ENCODE peak calls at places on chromosomes 1 and 21, in ten cellular contexts. J is fibroblast of lung; G is GM23248; M is CD8-positive, alpha-beta memory T cell; X is psoas muscle; N is MM.1S; W is lung; Q is heart left ventricle; K is uterus; V is left ventricle myocardium inferior. A is an unnamed sample. For H3K4me1 and H3K9me3, the result is how much of the 10 kb centered on the place peaks cover.

GRCh38 chr1:183812686-183813569 is 8.0 kb downstream of the RGL1 start:
- DNase-seq in J (peak), G (peak), M (no peak), X (no peak), N (no peak), W (no peak), Q (no peak), K (no peak), V (no peak), A (peak)

GRCh38 chr1:77438239-77438913 is 156.6 kb downstream of the AK5 start:
- DNase-seq in J (peak), G (peak), M (no peak), X (no peak), N (peak), W (no peak), Q (no peak), K (no peak), V (no peak), A (peak)

GRCh38 chr1:52659356-52659755 is 26.4 kb downstream of the SHISAL2A start:
- DNase-seq in J (no peak), G (peak), M (no peak), X (no peak), N (no peak), W (no peak), Q (no peak), K (no peak), V (no peak), A (no peak)

GRCh38 chr1:237012789-237013383 is 8.6 kb upstream of the MT1HL1 start:
- DNase-seq in J (peak), G (no peak), M (no peak), X (no peak), N (no peak), W (peak), Q (peak), K (peak), V (peak), A (no peak)

GRCh38 chr21:31201144-31201543 is 142.9 kb downstream of the TIAM1 start:
- DNase-seq in J (no peak), G (peak), M (no peak), X (no peak), N (no peak), W (no peak), Q (no peak), K (no peak), V (no peak), A (no peak)

GRCh38 chr1:14486401-14487110 is 111.9 kb upstream of the KAZN start:
- DNase-seq in J (peak), G (peak), M (no peak), X (peak), N (no peak), W (no peak), Q (peak), K (peak), V (no peak), A (peak)

GRCh38 chr21:31425158-31425557 is 81.1 kb upstream of the TIAM1 start:
- DNase-seq in J (no peak), G (no peak), M (no peak), X (no peak), N (no peak), W (no peak), Q (no peak), K (no peak), V (no peak), A (no peak)

GRCh38 chr1:238710697-238711096 is 675.7 kb upstream of the CHRM3 start:
- DNase-seq in J (peak), G (no peak), M (no peak), X (no peak), N (no peak), W (no peak), Q (no peak), K (no peak), V (no peak), A (no peak)

GRCh38 chr1:62177621-62178020 is 17.0 kb upstream of the L1TD1 start:
- DNase-seq in J (no peak), G (no peak), M (no peak), X (no peak), N (no peak), W (no peak), Q (no peak), K (no peak), V (no peak), A (no peak)

GRCh38 chr1:236416165-236416564 is 22.1 kb downstream of the EDARADD start:
- DNase-seq in J (no peak), G (no peak), M (peak), X (no peak), N (no peak), W (no peak), Q (no peak), K (no peak), V (no peak), A (no peak)

GRCh38 chr1:67674260-67675011 is 10.6 kb upstream of the GADD45A start:
- DNase-seq in J (peak), G (peak), M (peak), X (peak), N (peak), W (peak), Q (peak), K (peak), V (peak), A (no peak)

GRCh38 chr1:226825037-226825745 is 45.2 kb upstream of the PSEN2 start:
- DNase-seq in J (no peak), G (no peak), M (no peak), X (no peak), N (no peak), W (no peak), Q (no peak), K (no peak), V (no peak), A (no peak)

GRCh38 chr21:41923641-41924342 is 30.0 kb downstream of the C2CD2 start:
- DNase-seq in J (peak), G (peak), M (no peak), X (peak), N (no peak), W (no peak), Q (no peak), K (peak), V (peak), A (peak)

GRCh38 chr21:27590271-27590670 is 623.4 kb upstream of the ADAMTS5 start:
- DNase-seq in J (no peak), G (peak), M (no peak), X (peak), N (no peak), W (no peak), Q (peak), K (peak), V (peak), A (peak)

GRCh38 chr1:59565611-59566410 is 248.9 kb upstream of the HOOK1 start:
- DNase-seq in J (peak), G (peak), M (no peak), X (no peak), N (no peak), W (no peak), Q (peak), K (peak), V (no peak), A (no peak)

GRCh38 chr1:183824295-183824694 is 19.4 kb downstream of the RGL1 start:
- DNase-seq in J (no peak), G (no peak), M (no peak), X (no peak), N (no peak), W (no peak), Q (no peak), K (no peak), V (no peak), A (no peak)

GRCh38 chr1:236765831-236766230 is 29.3 kb upstream of the MTR start:
- DNase-seq in J (no peak), G (no peak), M (no peak), X (no peak), N (no peak), W (no peak), Q (no peak), K (no peak), V (no peak), A (no peak)

DNA sequence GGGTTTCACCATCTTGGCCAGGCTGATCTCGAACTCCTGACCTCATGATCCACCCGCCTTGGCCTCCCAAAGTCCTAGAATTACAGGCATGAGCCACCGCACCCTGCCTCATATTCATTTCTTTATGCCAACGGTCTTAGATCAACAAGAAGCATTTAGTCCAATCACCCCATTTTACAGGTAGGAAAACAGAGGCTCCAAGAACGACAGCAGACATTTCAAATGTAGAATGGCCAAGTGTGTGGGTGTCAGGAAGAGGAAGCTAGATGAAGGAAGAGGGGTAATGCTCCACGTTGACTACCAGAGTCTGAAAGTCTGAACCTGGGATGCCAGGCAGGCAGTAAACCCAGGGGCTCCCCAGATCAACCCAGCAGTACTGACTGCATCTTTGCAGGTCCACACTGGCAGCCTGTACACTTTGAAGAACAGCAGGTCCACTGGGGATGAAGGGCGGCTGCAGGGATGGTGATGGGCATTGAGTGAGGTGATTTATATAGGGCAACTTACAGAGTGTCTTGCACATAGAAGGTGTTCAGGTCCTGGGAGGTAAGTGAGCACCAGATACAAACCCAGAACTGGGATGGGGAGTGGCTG is 120.2 kb downstream of the EPHB2 start:
- DNase-seq in J (no peak), G (no peak), M (no peak), X (no peak), N (no peak), W (no peak), Q (no peak), K (no peak), V (no peak), A (peak)
- H3K4me1 ChIP-seq in J (under half), G (under half), M (under half), X (under half), N (under half), W (under half), Q (under half), K (under half), V (under half), A (under half)

DNA sequence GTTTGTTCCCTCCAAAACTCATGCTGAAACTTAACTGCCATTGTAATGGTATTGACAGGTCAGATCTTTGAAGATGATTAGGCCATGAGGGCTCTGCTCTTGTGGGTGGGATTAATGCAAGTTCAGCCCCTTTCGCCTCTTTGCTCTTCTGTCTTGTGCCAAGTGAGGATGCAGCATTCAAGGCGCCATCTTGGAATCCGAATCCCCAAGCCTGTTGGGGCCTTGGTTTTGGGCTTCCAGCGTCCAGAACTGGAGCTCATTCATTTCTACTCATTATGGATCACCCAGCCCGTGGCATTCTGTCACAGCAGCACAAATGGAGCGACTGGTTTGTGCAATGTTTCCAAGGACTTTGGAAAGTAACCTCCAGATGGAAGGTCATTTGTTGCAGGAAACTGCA is 5.6 kb downstream of the TTC34 start:
- DNase-seq in J (no peak), G (no peak), M (no peak), X (no peak), N (no peak), W (no peak), Q (peak), K (no peak), V (no peak), A (peak)
- H3K9me3 ChIP-seq in J (under half), G (under half), M (under half), X (under half), N (under half), W (under half), Q (under half), K (under half), V (half or more), A (under half)

GRCh38 chr1:154219511-154219910 is 1.2 kb upstream of the UBAP2L start:
- DNase-seq in J (peak), G (peak), M (peak), X (no peak), N (peak), W (no peak), Q (no peak), K (no peak), V (no peak), A (peak)
- H3K4me1 ChIP-seq in J (under half), G (under half), M (half or more), X (half or more), N (under half), W (under half), Q (under half), K (under half), V (half or more), A (under half)

GRCh38 chr1:228242313-228242864 is 34.5 kb downstream of the OBSCN start:
- DNase-seq in J (no peak), G (no peak), M (no peak), X (no peak), N (no peak), W (no peak), Q (no peak), K (no peak), V (no peak), A (no peak)

GRCh38 chr1:228246216-228246900 is 38.5 kb downstream of the OBSCN start:
- DNase-seq in J (no peak), G (no peak), M (no peak), X (no peak), N (no peak), W (no peak), Q (no peak), K (no peak), V (no peak), A (no peak)

GRCh38 chr1:228243093-228243492 is 35.2 kb downstream of the OBSCN start:
- DNase-seq in J (no peak), G (no peak), M (no peak), X (no peak), N (no peak), W (no peak), Q (no peak), K (no peak), V (no peak), A (no peak)

GRCh38 chr1:228241259-228241658 is 33.4 kb downstream of the OBSCN start:
- DNase-seq in J (no peak), G (no peak), M (no peak), X (peak), N (no peak), W (no peak), Q (no peak), K (no peak), V (no peak), A (no peak)

DNA sequence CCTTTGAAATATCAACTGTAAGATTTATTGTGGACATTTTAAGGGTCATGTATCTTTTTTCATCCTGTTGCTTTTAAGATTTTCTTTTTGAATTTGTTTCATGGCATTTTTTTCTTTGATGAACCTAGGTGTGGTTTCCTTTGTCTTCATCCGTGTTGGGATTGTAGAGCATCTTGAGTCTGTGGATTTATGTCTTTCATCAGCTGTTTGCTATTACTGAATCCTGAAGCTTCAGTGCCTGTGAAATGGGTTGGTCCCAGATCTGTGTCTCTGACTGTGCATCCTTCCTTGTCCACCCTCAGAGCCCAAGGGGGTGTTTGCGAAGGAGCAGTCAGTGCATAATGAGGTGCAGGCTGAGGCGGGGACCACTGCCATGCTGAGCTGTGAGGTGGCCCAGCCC is 37.3 kb downstream of the OBSCN start:
- DNase-seq in J (no peak), G (no peak), M (no peak), X (no peak), N (no peak), W (no peak), Q (no peak), K (no peak), V (no peak), A (no peak)
- H3K9me3 ChIP-seq in J (under half), G (under half), M (under half), X (under half), N (under half), W (under half), Q (under half), K (under half), V (half or more), A (under half)

GRCh38 chr1:87045757-87046422 is 131.5 kb downstream of the HS2ST1 start:
- DNase-seq in J (no peak), G (peak), M (peak), X (no peak), N (no peak), W (no peak), Q (no peak), K (no peak), V (no peak), A (no peak)

GRCh38 chr1:87046951-87047350 is 132.5 kb downstream of the HS2ST1 start:
- DNase-seq in J (no peak), G (no peak), M (no peak), X (no peak), N (no peak), W (no peak), Q (no peak), K (no peak), V (no peak), A (no peak)

GRCh38 chr1:87044424-87044823 is 130.0 kb downstream of the HS2ST1 start:
- DNase-seq in J (no peak), G (no peak), M (no peak), X (no peak), N (no peak), W (no peak), Q (no peak), K (no peak), V (no peak), A (no peak)

GRCh38 chr1:87042127-87042811 is 127.8 kb downstream of the HS2ST1 start:
- DNase-seq in J (no peak), G (no peak), M (no peak), X (no peak), N (no peak), W (no peak), Q (no peak), K (no peak), V (no peak), A (no peak)

DNA sequence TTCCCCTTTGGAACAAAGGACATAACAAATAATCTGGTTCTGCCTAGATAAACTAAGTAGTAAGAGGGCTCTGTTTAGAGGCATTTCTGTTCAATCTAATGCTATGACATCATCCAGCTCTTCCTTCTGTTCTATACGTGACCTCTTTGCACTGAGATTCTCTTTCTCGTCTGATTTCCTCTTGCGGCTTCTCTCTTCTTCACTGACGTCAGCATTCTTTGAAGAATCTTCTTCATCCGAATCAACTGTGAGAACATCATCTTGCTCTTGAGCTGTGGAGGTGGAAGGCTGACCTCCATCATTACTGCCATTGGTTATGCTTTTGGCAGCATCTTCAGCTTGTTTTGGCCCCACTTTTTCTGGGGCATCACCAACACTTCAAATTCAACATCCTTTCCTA is 130.4 kb downstream of the HS2ST1 start:
- DNase-seq in J (no peak), G (no peak), M (peak), X (no peak), N (peak), W (no peak), Q (no peak), K (no peak), V (no peak), A (no peak)
- H3K4me1 ChIP-seq in J (under half), G (under half), M (under half), X (under half), N (under half), W (under half), Q (under half), K (under half), V (under half), A (under half)

DNA sequence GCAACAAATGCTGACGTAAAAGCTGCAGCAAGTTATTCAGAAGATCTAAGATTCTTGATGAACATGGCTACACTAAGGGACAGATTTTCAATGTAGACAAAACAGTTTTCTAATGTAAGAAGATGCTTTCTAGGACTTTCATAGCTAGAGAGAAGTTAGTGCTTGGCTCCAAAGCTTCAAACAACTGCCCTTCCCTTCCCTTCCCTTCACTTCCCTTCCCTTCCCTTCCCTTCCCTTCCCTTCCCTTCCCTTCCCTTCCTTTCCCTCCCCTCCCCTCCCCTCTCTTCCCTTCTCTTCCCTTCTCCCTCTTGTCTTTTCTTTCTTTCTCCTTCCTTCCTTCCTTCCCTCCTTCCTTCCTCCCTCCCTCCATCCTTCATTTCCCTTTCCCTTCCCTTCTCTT is 365.3 kb upstream of the ADGRL4 start:
- DNase-seq in J (no peak), G (no peak), M (no peak), X (no peak), N (no peak), W (no peak), Q (no peak), K (no peak), V (no peak), A (no peak)
- H3K9me3 ChIP-seq in J (under half), G (under half), M (under half), X (under half), N (under half), W (under half), Q (under half), K (under half), V (under half), A (under half)

GRCh38 chr1:163308811-163309210 is 12.9 kb upstream of the NUF2 start:
- DNase-seq in J (no peak), G (no peak), M (no peak), X (no peak), N (no peak), W (no peak), Q (no peak), K (no peak), V (no peak), A (no peak)

GRCh38 chr1:163303561-163303960 is 18.2 kb upstream of the NUF2 start:
- DNase-seq in J (no peak), G (no peak), M (no peak), X (no peak), N (no peak), W (no peak), Q (no peak), K (no peak), V (no peak), A (no peak)

GRCh38 chr1:163307479-163308171 is 14.1 kb upstream of the NUF2 start:
- DNase-seq in J (peak), G (peak), M (no peak), X (no peak), N (no peak), W (no peak), Q (no peak), K (no peak), V (no peak), A (peak)
- H3K4me1 ChIP-seq in J (under half), G (under half), M (under half), X (under half), N (under half), W (under half), Q (under half), K (under half), V (under half), A (under half)

GRCh38 chr21:9741343-9741742 is 780.0 kb upstream of the TPTE start:
- DNase-seq in J (no peak), G (no peak), M (no peak), X (no peak), N (no peak), W (peak), Q (no peak), K (no peak), V (no peak), A (no peak)
- H3K9me3 ChIP-seq in J (under half), G (under half), M (under half), X (under half), N (under half), W (under half), Q (under half), K (under half), V (under half), A (under half)

GRCh38 chr1:23736437-23737134 is 6.7 kb upstream of the ELOA start:
- DNase-seq in J (no peak), G (no peak), M (no peak), X (no peak), N (peak), W (no peak), Q (no peak), K (no peak), V (no peak), A (no peak)
- H3K4me1 ChIP-seq in J (under half), G (under half), M (under half), X (under half), N (under half), W (under half), Q (under half), K (under half), V (under half), A (under half)

A was measured in osteoblast.